ENCODE peak calls at places on chromosomes 7 and 10, in six cellular contexts. F is hypothalamus, W is PC-9, V is AG04450, T is C1 segment of cervical spinal cord, G is colonic mucosa. C is an unnamed sample.

GRCh38 chr7:32591938-32592337 is 96.6 kb downstream of the AVL9 start:
- DNase-seq in F (no peak), W (no peak), V (no peak), T (peak; percentile 4), G (no peak), C (no peak)

GRCh38 chr7:132251327-132251659 is 325.0 kb downstream of the PLXNA4 start:
- DNase-seq in F (peak; percentile 84), W (peak; percentile 76), V (no peak), T (peak; percentile 78), G (peak; percentile 89), C (peak; percentile 82)

GRCh38 chr7:149885191-149886017 is 11.6 kb downstream of the ATP6V0E2 start:
- DNase-seq in F (no peak), W (no peak), V (no peak), T (no peak), G (peak; percentile 13), C (no peak)

GRCh38 chr10:90856964-90857634 is 740 bp downstream of the HTR7 start:
- DNase-seq in F (no peak), W (no peak), V (no peak), T (no peak), G (no peak), C (no peak)

GRCh38 chr10:69721690-69722310 is 79.9 kb upstream of the COL13A1 start:
- DNase-seq in F (no peak), W (no peak), V (no peak), T (no peak), G (no peak), C (no peak)

GRCh38 chr7:45663167-45663921 is 89.2 kb downstream of the ADCY1 start:
- DNase-seq in F (no peak), W (peak; percentile 58), V (no peak), T (peak; percentile 11), G (peak; percentile 32), C (no peak)

GRCh38 chr10:65194131-65194530 is 1672.9 kb downstream of the REEP3 start:
- DNase-seq in F (no peak), W (peak; percentile 6), V (no peak), T (no peak), G (no peak), C (no peak)

GRCh38 chr7:151865070-151865670 is 11.7 kb downstream of the PRKAG2 start:
- DNase-seq in F (no peak), W (no peak), V (no peak), T (no peak), G (no peak), C (no peak)

GRCh38 chr10:102102421-102102820 is 17.7 kb downstream of the LDB1 start:
- DNase-seq in F (no peak), W (no peak), V (no peak), T (no peak), G (no peak), C (no peak)

C was measured in ureter.